ENCODE peak calls at places on chromosomes 11 and 22, in four cellular contexts. Z is colonic mucosa; Q is stimulated activated effector memory CD8-positive, alpha-beta T cell treated with anti-CD3 and anti-CD28 coated beads, Interleukin-12 subunit alpha, Interleukin-12 subunit beta, amount 100 ng/mL, for 72 hours; Y is prostate gland. J is an unnamed sample.

GRCh38 chr11:56700242-56700918 is 1.5 kb downstream of the OR9G1 start:
- DNase-seq in Q (no peak), Y (no peak), Z (no peak), J (no peak)

GRCh38 chr22:49284389-49284788 is 543.3 kb downstream of the BRD1 start:
- DNase-seq in Q (no peak), Y (no peak), Z (no peak), J (no peak)

GRCh38 chr11:119964136-119965025 is 173.5 kb downstream of the TRIM29 start:
- DNase-seq in Q (no peak), Z (no peak), Y (peak; percentile 53), J (no peak)

GRCh38 chr11:34977039-34977906 is 60.9 kb downstream of the PDHX start:
- DNase-seq in Y (no peak), Q (no peak), Z (no peak), J (no peak)

GRCh38 chr22:26677217-26677616 is 19.8 kb downstream of the MIAT start:
- DNase-seq in Z (no peak), Y (no peak), Q (no peak), J (no peak)

GRCh38 chr22:22035203-22035602 is 52.6 kb upstream of the TOP3B start:
- DNase-seq in Z (no peak), Y (no peak), Q (no peak), J (no peak)

GRCh38 chr11:104897891-104898684 is at the start of gene CASP12:
- DNase-seq in Z (no peak), Q (no peak), Y (no peak), J (no peak)

GRCh38 chr11:844693-845644 is 2.3 kb downstream of the TSPAN4 start:
- DNase-seq in Q (no peak), Z (peak; percentile 86), Y (peak; percentile 85), J (peak; percentile 82)

GRCh38 chr11:93972790-93973189 is 48.4 kb upstream of the HEPHL1 start:
- DNase-seq in Y (no peak), Z (no peak), Q (no peak), J (no peak)

GRCh38 chr22:18091916-18092526 is 14.2 kb downstream of the PEX26 start:
- DNase-seq in Q (no peak), Z (peak; percentile 89), Y (peak; percentile 62), J (no peak)

GRCh38 chr11:20208622-20209090 is 48.4 kb upstream of the DBX1 start:
- DNase-seq in Y (no peak), Q (no peak), Z (no peak), J (no peak)

GRCh38 chr22:45120931-45121330 is 42.8 kb upstream of the NUP50 start:
- DNase-seq in Y (no peak), Z (no peak), Q (no peak), J (no peak)

GRCh38 chr11:36231300-36231699 is 57.9 kb downstream of the COMMD9 start:
- DNase-seq in Y (no peak), Z (no peak), Q (no peak), J (no peak)

GRCh38 chr11:20097319-20098221 is 62.7 kb downstream of the DBX1 start:
- DNase-seq in Y (no peak), Q (no peak), Z (no peak), J (peak; percentile 43)

GRCh38 chr11:63489879-63490278 is 1.1 kb downstream of the PLAAT5 start:
- DNase-seq in Z (no peak), Q (no peak), Y (no peak), J (no peak)

GRCh38 chr11:68038226-68038717 is 553 bp upstream of the TCIRG1 start:
- DNase-seq in Y (no peak), Q (no peak), Z (no peak), J (no peak)

GRCh38 chr11:34044664-34045485 is 6.7 kb upstream of the CAPRIN1 start:
- DNase-seq in Y (no peak), Q (no peak), Z (no peak), J (peak; percentile 52)

GRCh38 chr22:33018232-33018864 is 39.8 kb downstream of the SYN3 start:
- DNase-seq in Z (peak; percentile 45), Y (peak; percentile 55), Q (peak; percentile 11), J (peak; percentile 7)

GRCh38 chr11:121318848-121319834 is 26.6 kb downstream of the SC5D start:
- DNase-seq in Q (no peak), Y (peak; percentile 47), Z (no peak), J (peak; percentile 23)

GRCh38 chr11:76638267-76639197 is 32.0 kb downstream of the LRRC32 start:
- DNase-seq in Q (no peak), Y (no peak), Z (no peak), J (no peak)

GRCh38 chr11:123166095-123166559 is 28.9 kb downstream of the CLMP start:
- DNase-seq in Q (no peak), Z (peak; percentile 53), Y (no peak), J (peak; percentile 54)

GRCh38 chr22:17264321-17265052 is 45.3 kb upstream of the ADA2 start:
- DNase-seq in Y (no peak), Z (no peak), Q (no peak), J (no peak)

GRCh38 chr11:106172389-106172991 is 95.0 kb downstream of the AASDHPPT start:
- DNase-seq in Y (peak; percentile 29), Q (no peak), Z (no peak), J (no peak)

GRCh38 chr11:9529333-9529648 is 44.2 kb upstream of the WEE1 start:
- DNase-seq in Z (peak; percentile 68), Q (no peak), Y (no peak), J (no peak)

GRCh38 chr11:122670131-122670530 is 14.6 kb downstream of the UBASH3B start:
- DNase-seq in Z (no peak), Q (no peak), Y (no peak), J (no peak)

GRCh38 chr11:2779981-2780849 is 80.4 kb upstream of the KCNQ1OT1 start:
- DNase-seq in Q (peak; percentile 1), Y (peak; percentile 4), Z (peak; percentile 20), J (no peak)

GRCh38 chr11:65489706-65490310 is 9.0 kb upstream of the MALAT1 start:
- DNase-seq in Z (no peak), Y (no peak), Q (no peak), J (no peak)

GRCh38 chr11:96235725-96236124 is 107.3 kb downstream of the MAML2 start:
- DNase-seq in Y (no peak), Q (peak; percentile 30), Z (no peak), J (no peak)

GRCh38 chr11:7591992-7592391 is 78.2 kb downstream of the PPFIBP2 start:
- DNase-seq in Z (no peak), Q (no peak), Y (no peak), J (no peak)

GRCh38 chr22:27820896-27821866 is 19.6 kb upstream of the MN1 start:
- DNase-seq in Q (no peak), Z (no peak), Y (no peak), J (no peak)

GRCh38 chr11:59114344-59114743 is 7.3 kb downstream of the FAM111B start:
- DNase-seq in Q (no peak), Z (no peak), Y (no peak), J (no peak)

GRCh38 chr11:84800755-84801346 is 826.3 kb downstream of the DLG2 start:
- DNase-seq in Q (no peak), Y (no peak), Z (no peak), J (peak; percentile 15)

GRCh38 chr11:92269841-92270240 is 45.2 kb downstream of the FAT3 start:
- DNase-seq in Q (no peak), Z (no peak), Y (no peak), J (no peak)

GRCh38 chr11:19060629-19061028 is at the start of gene MRGPRX2:
- DNase-seq in Q (no peak), Z (no peak), Y (no peak), J (no peak)

GRCh38 chr11:73939096-73939495 is 11.7 kb upstream of the DNAJB13 start:
- DNase-seq in Z (no peak), Q (no peak), Y (no peak), J (no peak)

GRCh38 chr11:65434667-65435179 is 12.1 kb downstream of the NEAT1 start:
- DNase-seq in Z (no peak), Q (no peak), Y (no peak), J (no peak)

J was measured in smooth muscle cell of the brain vasculature.